ENCODE peak calls at places on chromosomes 13 and 19, in nine cellular contexts. One of them, this sample, is unnamed.

GRCh38 chr13:46575843-46576242 is 22.9 kb downstream of the LRCH1 start:
- DNase-seq in left lung: no peak
- DNase-seq in thoracic aorta: no peak
- DNase-seq in transverse colon: no peak
- DNase-seq in left ventricle myocardium inferior: no peak
- DNase-seq in neuronal stem cell: no peak
- DNase-seq in testis: no peak
- DNase-seq in PC-9: no peak
- DNase-seq in esophagus squamous epithelium: no peak
- DNase-seq in this sample: no peak

GRCh38 chr13:80137994-80138393 is 202.9 kb downstream of the SPRY2 start:
- DNase-seq in PC-9: no peak
- DNase-seq in left ventricle myocardium inferior: no peak
- DNase-seq in transverse colon: no peak
- DNase-seq in thoracic aorta: no peak
- DNase-seq in left lung: no peak
- DNase-seq in esophagus squamous epithelium: no peak
- DNase-seq in neuronal stem cell: no peak
- DNase-seq in testis: no peak
- DNase-seq in this sample: no peak

GRCh38 chr13:90027409-90027808 is 1320.1 kb upstream of the MIR17HG start:
- DNase-seq in transverse colon: no peak
- DNase-seq in left ventricle myocardium inferior: no peak
- DNase-seq in neuronal stem cell: no peak
- DNase-seq in testis: no peak
- DNase-seq in thoracic aorta: no peak
- DNase-seq in esophagus squamous epithelium: no peak
- DNase-seq in left lung: no peak
- DNase-seq in PC-9: no peak
- DNase-seq in this sample: no peak

GRCh38 chr13:109333893-109334651 is 452.3 kb downstream of the IRS2 start:
- DNase-seq in neuronal stem cell: no peak
- DNase-seq in transverse colon: no peak
- DNase-seq in testis: no peak
- DNase-seq in left lung: no peak
- DNase-seq in thoracic aorta: no peak
- DNase-seq in esophagus squamous epithelium: no peak
- DNase-seq in PC-9: no peak
- DNase-seq in left ventricle myocardium inferior: no peak
- DNase-seq in this sample: no peak

GRCh38 chr13:50894504-50894903 is 15.1 kb upstream of the RNASEH2B start:
- DNase-seq in left ventricle myocardium inferior: no peak
- DNase-seq in transverse colon: no peak
- DNase-seq in testis: no peak
- DNase-seq in PC-9: no peak
- DNase-seq in thoracic aorta: no peak
- DNase-seq in left lung: no peak
- DNase-seq in esophagus squamous epithelium: no peak
- DNase-seq in neuronal stem cell: no peak
- DNase-seq in this sample: no peak

GRCh38 chr13:21837841-21838551 is 167.1 kb downstream of the FGF9 start:
- DNase-seq in PC-9: no peak
- DNase-seq in thoracic aorta: no peak
- DNase-seq in transverse colon: no peak
- DNase-seq in left lung: no peak
- DNase-seq in esophagus squamous epithelium: no peak
- DNase-seq in neuronal stem cell: no peak
- DNase-seq in testis: no peak
- DNase-seq in left ventricle myocardium inferior: no peak
- DNase-seq in this sample: no peak

GRCh38 chr13:85313761-85314503 is 485.3 kb downstream of the SLITRK6 start:
- DNase-seq in neuronal stem cell: no peak
- DNase-seq in PC-9: no peak
- DNase-seq in thoracic aorta: no peak
- DNase-seq in transverse colon: no peak
- DNase-seq in left lung: no peak
- DNase-seq in esophagus squamous epithelium: no peak
- DNase-seq in testis: no peak
- DNase-seq in left ventricle myocardium inferior: no peak
- DNase-seq in this sample: no peak

GRCh38 chr13:41428155-41428554 is 29.2 kb upstream of the RGCC start:
- DNase-seq in thoracic aorta: no peak
- DNase-seq in esophagus squamous epithelium: no peak
- DNase-seq in transverse colon: no peak
- DNase-seq in PC-9: no peak
- DNase-seq in left ventricle myocardium inferior: no peak
- DNase-seq in neuronal stem cell: peak; percentile 6
- DNase-seq in left lung: peak; percentile 50
- DNase-seq in testis: no peak
- DNase-seq in this sample: no peak

GRCh38 chr13:73216381-73216831 is 157.6 kb downstream of the KLF5 start:
- DNase-seq in left lung: no peak
- DNase-seq in thoracic aorta: no peak
- DNase-seq in left ventricle myocardium inferior: no peak
- DNase-seq in neuronal stem cell: no peak
- DNase-seq in testis: no peak
- DNase-seq in esophagus squamous epithelium: no peak
- DNase-seq in transverse colon: no peak
- DNase-seq in PC-9: no peak
- DNase-seq in this sample: no peak

DNA sequence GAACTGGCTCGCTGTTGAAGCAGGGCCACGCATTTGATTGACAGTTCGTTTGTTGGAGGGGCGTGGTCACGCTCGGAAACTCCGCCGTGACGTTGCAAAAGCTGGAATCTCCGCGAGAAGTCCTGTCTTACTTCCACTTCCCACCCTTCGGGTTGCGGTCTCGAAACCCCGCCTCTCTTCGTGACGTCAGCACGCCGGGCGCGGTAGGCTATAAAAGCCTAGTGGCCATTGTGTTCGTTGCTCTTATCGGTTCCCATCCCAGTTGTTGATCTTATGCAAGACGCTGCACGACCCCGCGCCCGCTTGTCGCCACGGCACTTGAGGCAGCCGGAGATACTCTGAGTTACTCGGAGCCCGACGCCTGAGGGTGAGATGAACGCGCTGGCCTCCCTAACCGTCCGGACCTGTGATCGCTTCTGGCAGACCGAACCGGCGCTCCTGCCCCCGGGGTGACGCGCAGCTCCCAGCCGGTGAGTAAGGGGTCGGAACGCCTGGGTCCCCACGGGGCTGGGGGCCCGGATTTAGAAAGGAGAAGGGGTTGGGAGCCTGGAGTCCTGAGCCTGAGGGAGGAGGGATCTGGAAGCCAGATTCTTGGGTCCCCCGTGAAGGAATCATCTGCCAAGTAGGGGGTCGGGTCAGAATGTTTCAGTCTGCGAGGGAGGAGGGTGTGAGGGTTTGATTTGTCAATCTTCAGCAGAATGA is at the start of gene PPP1R15A:
- DNase-seq in left lung: peak; percentile 98
- DNase-seq in testis: peak; percentile 99
- DNase-seq in thoracic aorta: peak; percentile 90
- DNase-seq in PC-9: peak; percentile 95
- DNase-seq in transverse colon: peak; percentile 99
- DNase-seq in esophagus squamous epithelium: peak; percentile 78
- DNase-seq in neuronal stem cell: peak; percentile 98
- DNase-seq in left ventricle myocardium inferior: peak; percentile 98
- DNase-seq in this sample: peak; percentile 92
- H3K4me1 ChIP-seq in left lung: peaks cover 24% of the 10 kb centered on the region
- H3K4me1 ChIP-seq in testis: peaks cover 38% of the 10 kb centered on the region
- H3K4me1 ChIP-seq in thoracic aorta: peaks cover 14% of the 10 kb centered on the region
- H3K4me1 ChIP-seq in PC-9: peaks cover 22% of the 10 kb centered on the region
- H3K4me1 ChIP-seq in transverse colon: peaks cover 50% of the 10 kb centered on the region
- H3K4me1 ChIP-seq in esophagus squamous epithelium: peaks cover 70% of the 10 kb centered on the region
- H3K4me1 ChIP-seq in neuronal stem cell: peaks cover 53% of the 10 kb centered on the region
- H3K4me1 ChIP-seq in left ventricle myocardium inferior: peaks cover 73% of the 10 kb centered on the region
- H3K4me1 ChIP-seq in this sample: peaks cover 16% of the 10 kb centered on the region

DNA sequence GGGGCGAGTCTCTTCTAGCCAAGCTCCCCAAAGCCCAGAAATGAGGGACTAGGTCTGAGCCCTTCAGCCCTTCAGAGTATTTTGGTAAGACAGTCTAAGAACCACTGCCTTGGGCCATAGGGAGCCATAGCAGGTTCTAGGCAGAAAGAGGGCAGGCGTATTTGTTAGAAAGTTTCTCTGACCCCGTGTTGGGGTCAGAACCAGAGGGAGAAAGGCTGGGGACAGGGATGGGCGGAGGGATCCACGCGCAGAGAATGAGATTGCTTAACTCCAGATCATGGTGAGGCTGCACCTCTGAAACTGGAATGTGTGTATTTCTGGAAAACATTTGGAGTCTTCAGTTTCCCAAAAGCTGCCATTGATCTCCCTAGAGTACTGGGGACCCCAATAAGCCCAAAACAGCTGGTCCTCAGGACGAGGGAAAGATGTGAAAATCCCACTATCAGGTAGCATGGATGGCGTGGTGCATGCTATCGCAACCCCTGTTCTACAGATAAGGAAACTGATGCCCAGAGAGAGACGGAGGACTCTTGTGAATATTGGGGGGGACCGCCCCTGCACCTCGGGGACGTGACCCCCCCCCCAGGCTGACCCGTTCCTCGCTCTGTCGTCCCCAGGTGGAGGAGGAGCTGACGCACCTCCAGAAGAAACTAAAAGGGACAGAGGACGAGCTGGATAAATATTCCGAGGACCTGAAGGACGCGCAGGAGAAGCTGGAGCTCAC is 703 bp upstream of the TPM4 start:
- DNase-seq in left lung: no peak
- DNase-seq in PC-9: no peak
- DNase-seq in left ventricle myocardium inferior: no peak
- DNase-seq in transverse colon: peak; percentile 33
- DNase-seq in esophagus squamous epithelium: no peak
- DNase-seq in neuronal stem cell: no peak
- DNase-seq in testis: no peak
- DNase-seq in thoracic aorta: no peak
- DNase-seq in this sample: no peak
- H3K4me1 ChIP-seq in left lung: peaks cover 32% of the 10 kb centered on the region
- H3K4me1 ChIP-seq in PC-9: peaks cover 49% of the 10 kb centered on the region
- H3K4me1 ChIP-seq in left ventricle myocardium inferior: peaks cover 66% of the 10 kb centered on the region
- H3K4me1 ChIP-seq in transverse colon: peaks cover 46% of the 10 kb centered on the region
- H3K4me1 ChIP-seq in esophagus squamous epithelium: peaks cover 98% of the 10 kb centered on the region
- H3K4me1 ChIP-seq in neuronal stem cell: peaks cover 34% of the 10 kb centered on the region
- H3K4me1 ChIP-seq in testis: peaks cover 41% of the 10 kb centered on the region
- H3K4me1 ChIP-seq in thoracic aorta: peaks cover 34% of the 10 kb centered on the region
- H3K4me1 ChIP-seq in this sample: peaks cover 25% of the 10 kb centered on the region

GRCh38 chr19:1354496-1355257 is 29.0 kb upstream of the NDUFS7 start:
- DNase-seq in PC-9: peak; percentile 57
- DNase-seq in testis: peak; percentile 92
- DNase-seq in esophagus squamous epithelium: no peak
- DNase-seq in left ventricle myocardium inferior: peak; percentile 92
- DNase-seq in thoracic aorta: peak; percentile 50
- DNase-seq in left lung: peak; percentile 97
- DNase-seq in neuronal stem cell: peak; percentile 91
- DNase-seq in transverse colon: peak; percentile 93
- DNase-seq in this sample: no peak

GRCh38 chr19:1355258-1355973 is 28.3 kb upstream of the NDUFS7 start:
- DNase-seq in testis: no peak
- DNase-seq in neuronal stem cell: no peak
- DNase-seq in thoracic aorta: no peak
- DNase-seq in left lung: no peak
- DNase-seq in PC-9: no peak
- DNase-seq in left ventricle myocardium inferior: no peak
- DNase-seq in esophagus squamous epithelium: no peak
- DNase-seq in transverse colon: no peak
- DNase-seq in this sample: no peak

GRCh38 chr19:1360126-1360817 is 23.4 kb upstream of the NDUFS7 start:
- DNase-seq in neuronal stem cell: no peak
- DNase-seq in transverse colon: no peak
- DNase-seq in esophagus squamous epithelium: no peak
- DNase-seq in left ventricle myocardium inferior: no peak
- DNase-seq in PC-9: no peak
- DNase-seq in testis: no peak
- DNase-seq in thoracic aorta: no peak
- DNase-seq in left lung: no peak
- DNase-seq in this sample: no peak

GRCh38 chr19:1355974-1356865 is 27.5 kb upstream of the NDUFS7 start:
- DNase-seq in testis: no peak
- DNase-seq in left ventricle myocardium inferior: no peak
- DNase-seq in neuronal stem cell: no peak
- DNase-seq in esophagus squamous epithelium: no peak
- DNase-seq in PC-9: no peak
- DNase-seq in transverse colon: peak; percentile 43
- DNase-seq in left lung: no peak
- DNase-seq in thoracic aorta: no peak
- DNase-seq in this sample: no peak

DNA sequence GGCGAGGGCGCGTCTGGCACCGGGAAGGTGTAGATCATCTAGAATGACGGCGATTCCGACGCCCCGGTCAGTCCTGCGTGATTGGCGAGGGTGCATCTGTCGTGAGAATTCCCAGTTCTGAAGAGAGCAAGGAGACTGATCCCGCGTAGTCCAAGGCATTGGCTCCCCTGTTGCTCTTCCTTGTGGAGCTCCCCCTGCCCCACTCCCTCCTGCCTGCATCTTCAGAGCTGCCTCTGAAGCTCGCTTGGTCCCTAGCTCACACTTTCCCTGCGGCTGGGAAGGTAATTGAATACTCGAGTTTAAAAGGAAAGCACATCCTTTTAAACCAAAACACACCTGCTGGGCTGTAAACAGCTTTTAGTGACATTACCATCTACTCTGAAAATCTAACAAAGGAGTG is 26.0 kb upstream of the NDUFS7 start:
- DNase-seq in testis: no peak
- DNase-seq in transverse colon: no peak
- DNase-seq in PC-9: no peak
- DNase-seq in esophagus squamous epithelium: no peak
- DNase-seq in left lung: no peak
- DNase-seq in neuronal stem cell: no peak
- DNase-seq in thoracic aorta: no peak
- DNase-seq in left ventricle myocardium inferior: no peak
- DNase-seq in this sample: no peak
- H3K4me1 ChIP-seq in testis: peaks cover 49% of the 10 kb centered on the region
- H3K4me1 ChIP-seq in transverse colon: peaks cover 45% of the 10 kb centered on the region
- H3K4me1 ChIP-seq in PC-9: peaks cover 7% of the 10 kb centered on the region
- H3K4me1 ChIP-seq in esophagus squamous epithelium: peaks cover 59% of the 10 kb centered on the region
- H3K4me1 ChIP-seq in left lung: peaks cover 18% of the 10 kb centered on the region
- H3K4me1 ChIP-seq in neuronal stem cell: peaks cover 20% of the 10 kb centered on the region
- H3K4me1 ChIP-seq in thoracic aorta: peaks cover 16% of the 10 kb centered on the region
- H3K4me1 ChIP-seq in left ventricle myocardium inferior: peaks cover 56% of the 10 kb centered on the region
- H3K4me1 ChIP-seq in this sample: peaks cover 4% of the 10 kb centered on the region

DNA sequence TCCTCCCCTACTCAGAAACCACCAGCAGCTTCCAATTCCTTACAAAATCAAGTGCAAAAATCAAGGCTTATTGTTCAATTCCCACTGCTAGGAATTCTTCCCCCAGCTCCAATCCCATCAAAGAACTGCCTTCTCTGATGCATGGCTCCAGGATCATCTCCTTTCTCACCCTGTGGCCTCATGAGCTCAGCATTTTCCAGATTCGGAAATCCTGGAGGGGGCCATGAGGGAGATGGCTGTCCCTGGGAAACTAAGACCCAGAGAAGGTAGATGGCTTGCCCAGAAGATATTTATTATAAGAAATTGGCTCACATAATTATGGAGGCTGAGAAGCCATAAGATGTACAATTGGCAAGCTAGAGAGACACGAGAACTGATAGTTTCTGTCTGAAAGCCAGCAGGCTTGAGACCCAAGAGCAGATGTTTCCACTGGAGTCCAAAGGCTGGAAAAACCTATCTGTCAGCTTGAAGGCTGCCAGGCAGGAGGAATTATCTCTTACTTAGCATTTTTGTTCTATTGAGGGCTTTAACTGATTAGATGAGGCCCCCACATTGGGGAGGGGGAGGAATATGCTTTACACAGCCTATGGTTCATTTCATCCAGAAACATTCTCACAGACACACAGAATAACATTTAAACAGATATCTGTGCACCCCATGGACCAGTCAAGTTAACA is 58.6 kb downstream of the GADD45B start:
- DNase-seq in testis: no peak
- DNase-seq in left lung: no peak
- DNase-seq in neuronal stem cell: no peak
- DNase-seq in PC-9: no peak
- DNase-seq in esophagus squamous epithelium: no peak
- DNase-seq in transverse colon: no peak
- DNase-seq in thoracic aorta: no peak
- DNase-seq in left ventricle myocardium inferior: no peak
- DNase-seq in this sample: no peak
- H3K4me1 ChIP-seq in testis: peaks cover 10% of the 10 kb centered on the region
- H3K4me1 ChIP-seq in left lung: no peaks in the 10 kb centered on the region
- H3K4me1 ChIP-seq in neuronal stem cell: no peaks in the 10 kb centered on the region
- H3K4me1 ChIP-seq in PC-9: peaks cover 60% of the 10 kb centered on the region
- H3K4me1 ChIP-seq in esophagus squamous epithelium: peaks cover 30% of the 10 kb centered on the region
- H3K4me1 ChIP-seq in transverse colon: no peaks in the 10 kb centered on the region
- H3K4me1 ChIP-seq in thoracic aorta: peaks cover 3% of the 10 kb centered on the region
- H3K4me1 ChIP-seq in left ventricle myocardium inferior: peaks cover 11% of the 10 kb centered on the region
- H3K4me1 ChIP-seq in this sample: peaks cover 31% of the 10 kb centered on the region